ENCODE peak calls at places on chromosomes 16 and 17, in eight cellular contexts. Y is suprapubic skin, X is breast epithelium, D is NB4, V is adrenal gland, C is HepG2, Q is right lobe of liver, K is ovary. P is an unnamed sample.

GRCh38 chr16:4051591-4051990 is 64.7 kb downstream of the ADCY9 start:
- DNase-seq in V (no peak), X (no peak), D (no peak), C (no peak), Q (no peak), Y (no peak), K (no peak), P (no peak)

GRCh38 chr16:18039931-18040330 is 296.6 kb downstream of the NPIPA8 start:
- DNase-seq in Y (no peak), X (no peak), D (peak; percentile 3), C (no peak), Q (no peak), K (no peak), V (no peak), P (no peak)

GRCh38 chr17:34235389-34236028 is 19.6 kb upstream of the CCL2 start:
- DNase-seq in C (no peak), Q (peak; percentile 80), K (peak; percentile 56), V (peak; percentile 60), Y (no peak), D (peak; percentile 29), X (no peak), P (no peak)

GRCh38 chr17:62045109-62045508 is 20.0 kb downstream of the MED13 start:
- DNase-seq in K (no peak), Y (no peak), D (no peak), V (no peak), X (no peak), Q (no peak), C (no peak), P (no peak)

GRCh38 chr17:50440172-50440837 is 14.3 kb downstream of the ACSF2 start:
- DNase-seq in K (no peak), D (no peak), Q (peak; percentile 94), C (peak; percentile 67), V (no peak), Y (peak; percentile 76), X (peak; percentile 73), P (no peak)

GRCh38 chr17:65633988-65634387 is 72.5 kb upstream of the AXIN2 start:
- DNase-seq in C (peak; percentile 89), X (no peak), V (no peak), D (no peak), Q (no peak), Y (no peak), K (no peak), P (no peak)

GRCh38 chr17:78560731-78561130 is 16.5 kb downstream of the DNAH17 start:
- DNase-seq in Y (no peak), K (no peak), D (no peak), V (no peak), C (no peak), Q (no peak), X (no peak), P (no peak)

GRCh38 chr17:53892222-53892621 is 69.5 kb downstream of the KIF2B start:
- DNase-seq in C (no peak), V (no peak), Q (no peak), Y (no peak), X (no peak), D (no peak), K (no peak), P (no peak)

GRCh38 chr17:33233855-33234228 is 59.3 kb downstream of the ASIC2 start:
- DNase-seq in V (peak; percentile 84), Q (no peak), K (peak; percentile 41), X (no peak), Y (no peak), C (no peak), D (no peak), P (no peak)

GRCh38 chr17:68509151-68510057 is 2.8 kb upstream of the PRKAR1A start:
- DNase-seq in D (peak; percentile 75), K (peak; percentile 59), C (peak; percentile 77), X (no peak), Q (peak; percentile 68), Y (no peak), V (peak; percentile 46), P (no peak)

GRCh38 chr17:5510776-5511175 is 24.4 kb downstream of the MIS12 start:
- DNase-seq in Q (no peak), K (no peak), V (no peak), C (no peak), Y (no peak), D (no peak), X (no peak), P (no peak)

GRCh38 chr16:85028638-85029412 is 1.2 kb downstream of the KIAA0513 start:
- DNase-seq in Y (no peak), K (peak; percentile 56), Q (no peak), X (no peak), C (no peak), D (peak; percentile 34), V (peak; percentile 86), P (peak; percentile 42)

GRCh38 chr17:75250009-75250471 is 11.4 kb downstream of the GGA3 start:
- DNase-seq in V (peak; percentile 44), X (no peak), Y (no peak), C (no peak), D (no peak), K (no peak), Q (no peak), P (no peak)

DNA sequence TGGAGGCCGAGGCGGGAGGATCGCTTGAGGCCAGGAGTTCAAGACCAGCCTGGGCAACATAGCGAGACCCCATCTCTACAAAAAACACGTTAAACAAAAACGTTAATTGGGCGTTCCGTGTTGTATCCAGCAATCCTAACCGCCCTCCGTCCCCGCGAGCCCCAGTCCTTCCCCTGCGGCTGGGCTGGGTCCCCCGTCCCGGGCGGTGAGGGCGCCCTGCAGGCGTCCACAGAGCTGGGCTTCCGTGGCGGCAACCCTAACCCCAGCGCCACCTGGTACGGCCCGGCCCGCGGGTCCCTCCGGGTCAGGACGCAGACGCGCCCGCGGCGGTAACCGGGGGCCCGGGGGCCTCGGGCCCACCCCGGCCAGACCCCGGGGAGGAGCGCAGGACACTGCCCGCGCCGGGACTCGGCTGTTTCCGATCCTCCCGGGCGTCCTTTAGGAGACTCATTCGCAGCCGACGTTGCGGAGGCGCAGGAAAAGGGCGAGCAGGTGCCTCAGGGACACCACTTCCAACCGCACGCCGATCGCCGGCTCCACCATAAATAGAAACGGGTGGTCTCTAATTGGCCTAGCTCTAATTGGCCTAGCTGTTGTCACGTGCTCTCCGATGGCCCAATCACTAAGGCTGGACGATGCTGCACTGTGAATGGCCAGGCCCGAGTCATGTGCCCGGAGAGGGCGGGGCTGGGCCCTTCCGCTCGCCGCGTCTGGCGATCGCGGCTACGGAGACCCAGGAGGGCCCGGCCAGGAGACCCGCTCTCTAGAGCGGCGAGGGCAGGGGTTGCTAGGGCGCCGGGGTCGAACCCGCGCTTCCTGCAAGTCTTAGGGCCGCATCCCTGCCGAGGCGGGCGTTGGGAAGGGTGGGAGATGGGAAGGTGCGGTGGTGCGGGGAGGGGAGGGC is 19.0 kb upstream of the CSNK1D start:
- DNase-seq in D (peak; percentile 98), C (peak; percentile 99), Q (peak; percentile 97), Y (peak; percentile 98), V (peak; percentile 97), K (peak; percentile 96), X (peak; percentile 95), P (peak; percentile 97)
- TF ChIP-seq POLR2A in D (peak; percentile 95), C (peak; percentile 100), Q (peak; percentile 98), Y (peak; percentile 73), V (peak; percentile 82), K (peak; percentile 96), X (peak; percentile 95), P (peak; percentile 99)

GRCh38 chr17:17783121-17783824 is 53.5 kb downstream of the SREBF1 start:
- DNase-seq in X (peak; percentile 67), Q (peak; percentile 88), V (peak; percentile 68), K (peak; percentile 86), Y (no peak), C (no peak), D (peak; percentile 78), P (peak; percentile 54)

GRCh38 chr17:17780941-17781590 is 55.7 kb downstream of the SREBF1 start:
- DNase-seq in V (no peak), Y (no peak), X (no peak), K (peak; percentile 66), D (peak; percentile 33), C (no peak), Q (no peak), P (no peak)

GRCh38 chr17:17783825-17784598 is 52.8 kb downstream of the SREBF1 start:
- DNase-seq in V (peak; percentile 48), C (no peak), Q (no peak), D (peak; percentile 60), K (peak; percentile 78), Y (no peak), X (no peak), P (no peak)

GRCh38 chr17:17782425-17783120 is 54.2 kb downstream of the SREBF1 start:
- DNase-seq in X (no peak), C (no peak), V (no peak), D (peak; percentile 38), Q (no peak), Y (no peak), K (peak; percentile 71), P (peak; percentile 36)

GRCh38 chr17:17781591-17782424 is 55.0 kb downstream of the SREBF1 start:
- DNase-seq in Y (no peak), V (peak; percentile 88), X (no peak), D (peak; percentile 33), K (peak; percentile 92), Q (peak; percentile 71), C (no peak), P (peak; percentile 56)
- TF ChIP-seq POLR2A in Y (no peak), V (no peak), X (no peak), D (no peak), K (no peak), Q (no peak), C (no peak), P (no peak)

DNA sequence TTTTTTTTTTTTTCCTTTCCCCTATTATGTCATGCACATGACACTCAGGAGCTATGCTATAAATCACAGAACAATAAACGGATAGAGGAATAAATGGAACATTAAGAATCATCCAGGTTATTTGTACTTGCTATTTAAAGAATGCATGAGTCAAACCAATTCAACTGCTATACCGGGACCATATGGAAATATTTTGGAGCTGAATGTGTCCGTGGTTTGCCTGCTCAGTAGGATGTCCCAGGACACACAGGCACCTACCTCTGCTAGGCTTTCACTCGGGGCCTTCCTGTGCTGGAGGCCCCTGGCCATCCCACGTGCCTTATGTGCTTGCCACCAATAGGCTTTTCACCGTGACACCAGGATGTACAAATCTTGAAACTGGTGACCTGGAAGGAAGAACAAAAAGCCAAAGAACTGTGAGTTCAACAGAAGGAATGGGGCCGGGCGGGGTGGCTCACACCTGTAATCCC is 15.3 kb upstream of the SEC14L1 start:
- DNase-seq in Q (no peak), V (no peak), K (no peak), C (peak; percentile 67), X (no peak), Y (no peak), D (no peak), P (no peak)
- TF ChIP-seq POLR2A in Q (peak; percentile 20), V (no peak), K (no peak), C (no peak), X (no peak), Y (no peak), D (no peak), P (no peak)

GRCh38 chr17:43368740-43369506 is 29.9 kb upstream of the ARL4D start:
- DNase-seq in D (peak; percentile 95), Q (peak; percentile 86), Y (peak; percentile 91), K (peak; percentile 88), X (peak; percentile 82), V (peak; percentile 88), C (peak; percentile 88), P (peak; percentile 90)

GRCh38 chr17:43373343-43373742 is 25.4 kb upstream of the ARL4D start:
- DNase-seq in X (no peak), V (no peak), Y (peak; percentile 24), D (no peak), Q (no peak), K (no peak), C (no peak), P (peak; percentile 73)

GRCh38 chr17:43369986-43370385 is 28.8 kb upstream of the ARL4D start:
- DNase-seq in X (no peak), K (no peak), Y (no peak), C (no peak), Q (no peak), V (no peak), D (no peak), P (no peak)

GRCh38 chr17:43371227-43371821 is 27.5 kb upstream of the ARL4D start:
- DNase-seq in K (no peak), Q (no peak), D (no peak), C (no peak), X (no peak), Y (no peak), V (no peak), P (no peak)

GRCh38 chr17:43372273-43372911 is 26.4 kb upstream of the ARL4D start:
- DNase-seq in K (peak; percentile 76), X (no peak), Y (peak; percentile 52), V (no peak), D (peak; percentile 51), Q (no peak), C (no peak), P (no peak)
- TF ChIP-seq POLR2A in K (no peak), X (no peak), Y (no peak), V (no peak), D (no peak), Q (no peak), C (no peak), P (no peak)

P was measured in erythroblast.